ENCODE peak calls at places on chromosomes 2 and 18, in five cellular contexts. S is GM12878, R is right cardiac atrium, I is heart left ventricle, O is lower lobe of right lung. A is an unnamed sample.

GRCh38 chr2:175004730-175004979 is 526 bp downstream of the CHN1 start:
- DNase-seq in S (no peak), R (no peak), I (peak; percentile 71), O (no peak), A (no peak)

GRCh38 chr2:170245312-170245711 is 67.4 kb downstream of the MYO3B start:
- DNase-seq in S (no peak), R (no peak), I (no peak), O (no peak), A (no peak)

GRCh38 chr2:65782996-65783650 is 350.7 kb upstream of the SPRED2 start:
- DNase-seq in S (no peak), R (no peak), I (no peak), O (no peak), A (no peak)

GRCh38 chr18:33802955-33803354 is 224.9 kb downstream of the ASXL3 start:
- DNase-seq in S (no peak), R (no peak), I (no peak), O (no peak), A (peak; percentile 65)

GRCh38 chr2:169718930-169719504 is 14.6 kb upstream of the KLHL23 start:
- DNase-seq in S (no peak), R (no peak), I (no peak), O (no peak), A (no peak)

GRCh38 chr2:85917887-85918795 is 29.4 kb upstream of the ST3GAL5 start:
- DNase-seq in S (no peak), R (no peak), I (no peak), O (no peak), A (no peak)

GRCh38 chr2:38997784-38998183 is 108.1 kb downstream of the ARHGEF33 start:
- DNase-seq in S (no peak), R (no peak), I (no peak), O (no peak), A (no peak)

GRCh38 chr2:109231428-109231827 is 102.4 kb downstream of the SH3RF3 start:
- DNase-seq in S (no peak), R (no peak), I (no peak), O (no peak), A (no peak)

GRCh38 chr2:61257446-61257845 is 95.5 kb downstream of the C2orf74 start:
- DNase-seq in S (no peak), R (no peak), I (no peak), O (no peak), A (no peak)

GRCh38 chr2:74887445-74887951 is 53.6 kb downstream of the HK2 start:
- DNase-seq in S (no peak), R (no peak), I (no peak), O (no peak), A (no peak)

GRCh38 chr2:26068602-26069298 is 34.9 kb downstream of the RAB10 start:
- DNase-seq in S (peak; percentile 84), R (no peak), I (no peak), O (no peak), A (no peak)

GRCh38 chr2:109020217-109020637 is 31.2 kb upstream of the EDAR start:
- DNase-seq in S (no peak), R (no peak), I (no peak), O (no peak), A (no peak)

GRCh38 chr18:42801706-42802105 is 313.8 kb downstream of the RIT2 start:
- DNase-seq in S (no peak), R (no peak), I (no peak), O (no peak), A (no peak)

GRCh38 chr2:205646680-205647079 is 35.6 kb upstream of the NRP2 start:
- DNase-seq in S (peak; percentile 38), R (no peak), I (no peak), O (no peak), A (no peak)

GRCh38 chr2:158741631-158742030 is 53.5 kb upstream of the DAPL1 start:
- DNase-seq in S (no peak), R (no peak), I (no peak), O (no peak), A (no peak)

GRCh38 chr18:23231340-23232021 is 96.2 kb downstream of the CABLES1 start:
- DNase-seq in S (peak; percentile 99), R (peak; percentile 83), I (no peak), O (peak; percentile 51), A (peak; percentile 89)

GRCh38 chr2:96144481-96145027 is 686 bp downstream of the DUSP2 start:
- DNase-seq in S (no peak), R (no peak), I (no peak), O (peak; percentile 68), A (peak; percentile 74)

GRCh38 chr2:106849253-106849652 is 36.7 kb downstream of the ST6GAL2 start:
- DNase-seq in S (no peak), R (no peak), I (no peak), O (no peak), A (no peak)

GRCh38 chr2:178177066-178177679 is 17.1 kb upstream of the OSBPL6 start:
- DNase-seq in S (no peak), R (no peak), I (no peak), O (no peak), A (no peak)

GRCh38 chr2:159326569-159327255 is 40.2 kb upstream of the WDSUB1 start:
- DNase-seq in S (no peak), R (no peak), I (no peak), O (no peak), A (no peak)

GRCh38 chr2:162256621-162257020 is 13.4 kb upstream of the FAP start:
- DNase-seq in S (no peak), R (no peak), I (no peak), O (no peak), A (no peak)

GRCh38 chr2:109535217-109535946 is 78.4 kb downstream of the SEPTIN10 start:
- DNase-seq in S (no peak), R (no peak), I (no peak), O (no peak), A (no peak)

GRCh38 chr2:31079665-31080064 is 58.6 kb downstream of the GALNT14 start:
- DNase-seq in S (no peak), R (peak; percentile 15), I (no peak), O (no peak), A (no peak)

GRCh38 chr2:147451902-147452515 is 392.8 kb upstream of the ACVR2A start:
- DNase-seq in S (no peak), R (no peak), I (no peak), O (no peak), A (no peak)

GRCh38 chr2:231683292-231683898 is 24.9 kb upstream of the PTMA start:
- DNase-seq in S (no peak), R (no peak), I (no peak), O (no peak), A (no peak)

GRCh38 chr18:35131387-35132283 is 90.4 kb downstream of the MAPRE2 start:
- DNase-seq in S (no peak), R (no peak), I (no peak), O (no peak), A (no peak)

GRCh38 chr2:224938670-224939309 is 103.5 kb downstream of the DOCK10 start:
- DNase-seq in S (no peak), R (no peak), I (no peak), O (no peak), A (no peak)

GRCh38 chr2:122112633-122113032 is 357.2 kb downstream of the TSN start:
- DNase-seq in S (no peak), R (no peak), I (no peak), O (no peak), A (no peak)

GRCh38 chr2:25041928-25042320 is at the start of gene EFR3B:
- DNase-seq in S (peak; percentile 49), R (peak; percentile 97), I (peak; percentile 97), O (peak; percentile 98), A (peak; percentile 92)
- H3K27me3 ChIP-seq in S (peaks cover 5% of the 10 kb centered on the region), R (no peaks in the 10 kb centered on the region), I (no peaks in the 10 kb centered on the region), O (peaks cover 4% of the 10 kb centered on the region), A (no peaks in the 10 kb centered on the region)

DNA sequence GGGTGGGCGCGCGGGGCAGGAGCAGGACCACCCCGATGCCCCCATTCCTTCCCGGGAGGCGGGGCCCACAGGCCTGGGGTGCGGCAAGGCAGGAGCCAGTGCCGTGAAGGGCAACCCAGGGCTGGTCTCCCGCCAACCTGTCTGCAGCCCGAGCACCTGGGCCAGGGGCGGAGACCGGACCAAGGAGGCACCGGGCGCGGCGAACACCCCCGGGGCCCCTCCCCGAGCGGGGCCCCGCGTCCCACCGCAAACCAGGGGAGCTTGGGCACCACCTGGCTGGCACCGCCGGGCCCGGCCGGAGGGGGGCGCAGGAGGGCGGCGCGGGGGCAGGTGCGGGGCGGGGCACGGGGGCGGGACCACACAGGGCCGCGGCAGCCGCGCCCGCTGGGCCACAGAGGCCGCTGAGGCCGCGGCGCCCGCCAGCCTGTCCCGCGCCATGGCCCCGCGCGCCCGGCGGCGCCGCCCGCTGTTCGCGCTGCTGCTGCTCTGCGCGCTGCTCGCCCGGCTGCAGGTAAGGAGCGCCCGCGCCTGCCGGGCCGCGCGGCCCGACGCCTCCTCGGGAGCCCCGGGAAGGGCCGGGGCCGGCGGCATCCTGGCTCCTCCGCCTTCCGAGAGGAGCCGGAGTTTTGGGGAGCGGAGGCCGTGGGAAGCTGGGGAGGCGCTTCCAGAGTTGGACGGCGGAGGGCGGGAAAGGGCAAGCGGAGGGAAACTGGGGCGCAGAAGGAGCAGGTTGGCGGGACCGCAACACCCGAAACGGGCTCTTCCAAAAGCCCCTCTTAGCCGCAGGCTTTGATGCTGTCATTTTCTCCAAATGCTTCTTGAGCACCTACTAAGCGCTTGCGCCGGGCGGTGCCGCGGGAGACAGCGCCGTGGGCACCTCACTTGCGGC is at the start of gene TNFRSF11A:
- DNase-seq in S (no peak), R (no peak), I (peak; percentile 61), O (peak; percentile 61), A (peak; percentile 34)
- H3K27me3 ChIP-seq in S (peaks cover 13% of the 10 kb centered on the region), R (no peaks in the 10 kb centered on the region), I (peaks cover 45% of the 10 kb centered on the region), O (peaks cover 41% of the 10 kb centered on the region), A (no peaks in the 10 kb centered on the region)

DNA sequence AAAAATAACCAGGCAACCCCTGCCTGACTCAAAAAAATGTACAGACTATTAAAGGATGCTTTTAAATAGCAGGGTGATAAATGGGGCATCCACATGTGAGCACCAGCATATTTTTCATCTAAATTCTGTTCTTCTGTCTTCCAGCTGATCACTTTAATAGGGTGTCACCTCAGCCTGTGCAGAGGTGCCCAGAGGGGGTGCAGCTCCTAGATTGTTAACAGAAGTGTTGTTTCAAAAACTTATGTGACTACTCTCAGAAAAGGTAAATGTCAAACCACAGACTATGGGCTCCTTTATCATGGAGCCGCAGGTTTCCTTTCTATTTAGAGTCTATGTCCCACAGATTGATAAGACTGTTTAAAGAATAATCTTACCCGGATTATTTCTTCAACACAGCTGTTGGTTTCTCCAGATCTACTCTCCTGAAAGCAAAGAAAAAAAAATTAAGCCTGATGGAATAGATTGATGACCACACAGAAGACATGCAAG is 305.2 kb downstream of the AFF3 start:
- DNase-seq in S (no peak), R (no peak), I (no peak), O (no peak), A (no peak)
- H3K27me3 ChIP-seq in S (no peaks in the 10 kb centered on the region), R (no peaks in the 10 kb centered on the region), I (no peaks in the 10 kb centered on the region), O (no peaks in the 10 kb centered on the region), A (no peaks in the 10 kb centered on the region)

GRCh38 chr2:7403092-7403775 is 486.0 kb downstream of the RNF144A start:
- DNase-seq in S (no peak), R (no peak), I (no peak), O (no peak), A (no peak)
- H3K27me3 ChIP-seq in S (no peaks in the 10 kb centered on the region), R (no peaks in the 10 kb centered on the region), I (peaks cover 14% of the 10 kb centered on the region), O (peaks cover 7% of the 10 kb centered on the region), A (no peaks in the 10 kb centered on the region)

GRCh38 chr2:104756119-104756518 is 97.8 kb upstream of the POU3F3 start:
- DNase-seq in S (no peak), R (no peak), I (no peak), O (no peak), A (no peak)

GRCh38 chr2:104758199-104758620 is 95.7 kb upstream of the POU3F3 start:
- DNase-seq in S (no peak), R (no peak), I (no peak), O (no peak), A (no peak)

GRCh38 chr2:104750061-104750460 is 103.9 kb upstream of the POU3F3 start:
- DNase-seq in S (no peak), R (no peak), I (no peak), O (no peak), A (no peak)

GRCh38 chr2:104752504-104752903 is 101.4 kb upstream of the POU3F3 start:
- DNase-seq in S (no peak), R (no peak), I (no peak), O (no peak), A (no peak)

GRCh38 chr2:104755026-104755856 is 98.7 kb upstream of the POU3F3 start:
- DNase-seq in S (no peak), R (peak; percentile 22), I (no peak), O (peak; percentile 53), A (no peak)
- H3K27me3 ChIP-seq in S (no peaks in the 10 kb centered on the region), R (peaks cover 2% of the 10 kb centered on the region), I (peaks cover 14% of the 10 kb centered on the region), O (no peaks in the 10 kb centered on the region), A (no peaks in the 10 kb centered on the region)

A was measured in Peyer's patch.